ENCODE peak calls at places on chromosome 22, in seven cellular contexts. F, X, K, R, L, Z and J are unnamed samples.

GRCh38 chr22:29375436-29376076 is 12.8 kb downstream of the AP1B1 start:
- DNase-seq in Z (no peak), K (no peak), F (no peak), L (no peak), X (no peak), R (no peak), J (no peak)

GRCh38 chr22:48884786-48885185 is 942.9 kb downstream of the BRD1 start:
- DNase-seq in X (no peak), R (no peak), Z (no peak), F (no peak), K (no peak), L (no peak), J (no peak)

GRCh38 chr22:39488563-39489083 is 13.5 kb upstream of the MIEF1 start:
- DNase-seq in L (no peak), Z (no peak), K (no peak), R (no peak), F (no peak), X (no peak), J (no peak)

GRCh38 chr22:49207008-49207775 is 620.5 kb downstream of the BRD1 start:
- DNase-seq in X (no peak), L (no peak), R (no peak), Z (no peak), K (no peak), F (no peak), J (peak)

GRCh38 chr22:50251472-50252054 is 498 bp upstream of the HDAC10 start:
- DNase-seq in F (no peak), Z (no peak), K (no peak), R (no peak), X (no peak), L (no peak), J (no peak)

GRCh38 chr22:49965291-49966040 is 4.9 kb downstream of the PIM3 start:
- DNase-seq in Z (peak), K (no peak), F (no peak), X (no peak), L (no peak), R (no peak), J (no peak)

GRCh38 chr22:39360674-39361413 is 11.1 kb downstream of the SYNGR1 start:
- DNase-seq in R (peak), K (no peak), L (no peak), Z (no peak), F (peak), X (no peak), J (no peak)

GRCh38 chr22:46663436-46664100 is 43.4 kb downstream of the GRAMD4 start:
- DNase-seq in F (no peak), R (no peak), X (no peak), Z (no peak), K (no peak), L (no peak), J (no peak)

GRCh38 chr22:38228873-38229740 is 27.3 kb downstream of the MAFF start:
- DNase-seq in X (peak), R (peak), L (no peak), Z (no peak), K (no peak), F (no peak), J (no peak)

GRCh38 chr22:25051073-25051472 is 98.6 kb downstream of the KIAA1671 start:
- DNase-seq in Z (no peak), X (no peak), R (no peak), L (no peak), K (peak), F (no peak), J (no peak)
- TF ChIP-seq CTCF in Z (no peak), X (peak), R (peak), L (no peak), K (peak), F (peak), J (peak)

GRCh38 chr22:20495861-20496681 is 476 bp upstream of the KLHL22 start:
- DNase-seq in Z (peak), K (peak), F (no peak), L (peak), R (peak), X (peak), J (peak)

GRCh38 chr22:20503816-20504215 is 3.6 kb upstream of the MED15 start:
- DNase-seq in F (no peak), L (no peak), K (no peak), X (no peak), Z (no peak), R (peak), J (no peak)

GRCh38 chr22:20497426-20497825 is 1.8 kb upstream of the KLHL22 start:
- DNase-seq in X (no peak), L (no peak), K (no peak), F (no peak), R (no peak), Z (no peak), J (no peak)

GRCh38 chr22:20498913-20499312 is 3.3 kb upstream of the KLHL22 start:
- DNase-seq in R (peak), L (no peak), Z (no peak), X (no peak), F (no peak), K (no peak), J (no peak)

DNA sequence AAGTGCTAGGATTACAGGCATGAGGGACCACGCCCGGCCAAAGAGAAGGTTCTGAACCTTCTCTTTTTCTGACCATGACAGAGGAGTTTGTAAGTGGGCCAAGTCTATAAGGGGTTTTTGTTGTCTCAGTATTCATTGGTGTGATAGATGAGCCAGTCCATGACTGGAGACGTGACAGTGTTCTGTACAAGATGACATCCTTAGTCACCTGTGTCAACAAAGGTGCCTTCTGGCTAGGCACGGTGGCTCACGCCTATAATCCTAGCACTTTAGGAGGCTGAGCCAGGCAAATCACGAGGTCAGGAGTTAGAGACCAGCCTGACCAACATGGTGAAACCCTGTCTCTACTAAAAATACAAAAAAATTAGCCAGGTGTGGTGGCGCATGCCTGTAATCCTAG is 4.2 kb upstream of the KLHL22 start:
- DNase-seq in K (no peak), Z (no peak), L (no peak), R (no peak), F (no peak), X (no peak), J (no peak)
- TF ChIP-seq CTCF in K (no peak), Z (no peak), L (no peak), R (no peak), F (no peak), X (no peak), J (no peak)

GRCh38 chr22:45552580-45553332 is 50.1 kb downstream of the FBLN1 start:
- DNase-seq in F (peak), X (peak), K (no peak), R (peak), L (peak), Z (peak), J (no peak)
- TF ChIP-seq CTCF in F (peak), X (peak), K (no peak), R (peak), L (peak), Z (peak), J (peak)

GRCh38 chr22:34111210-34111824 is 191.0 kb upstream of the LARGE1 start:
- DNase-seq in R (peak), Z (peak), K (peak), L (peak), F (no peak), X (no peak), J (no peak)
- TF ChIP-seq CTCF in R (peak), Z (peak), K (peak), L (peak), F (peak), X (peak), J (peak)

GRCh38 chr22:32951081-32951806 is 106.9 kb downstream of the SYN3 start:
- DNase-seq in K (no peak), F (no peak), X (no peak), Z (no peak), L (no peak), R (no peak), J (no peak)
- TF ChIP-seq CTCF in K (no peak), F (no peak), X (peak), Z (peak), L (peak), R (no peak), J (peak)

GRCh38 chr22:43159484-43160178 is 8.3 kb downstream of the TSPO start:
- DNase-seq in F (no peak), L (no peak), X (no peak), K (peak), R (no peak), Z (no peak), J (no peak)
- TF ChIP-seq CTCF in F (peak), L (no peak), X (peak), K (peak), R (peak), Z (no peak), J (peak)

GRCh38 chr22:43053176-43053575 is 36.0 kb downstream of the TTLL1 start:
- DNase-seq in K (no peak), F (no peak), Z (no peak), R (no peak), X (no peak), L (no peak), J (no peak)
- TF ChIP-seq CTCF in K (peak), F (peak), Z (peak), R (no peak), X (peak), L (no peak), J (peak)

GRCh38 chr22:30559889-30560288 is 13.3 kb upstream of the SEC14L6 start:
- DNase-seq in L (no peak), Z (no peak), F (no peak), X (no peak), K (no peak), R (no peak), J (no peak)

GRCh38 chr22:30553971-30554370 is 7.4 kb upstream of the SEC14L6 start:
- DNase-seq in X (no peak), K (no peak), F (no peak), Z (no peak), R (no peak), L (no peak), J (no peak)

GRCh38 chr22:30555282-30556210 is 9.0 kb upstream of the SEC14L6 start:
- DNase-seq in L (no peak), R (no peak), F (no peak), X (no peak), K (no peak), Z (no peak), J (no peak)

GRCh38 chr22:30557243-30557642 is 10.7 kb upstream of the SEC14L6 start:
- DNase-seq in L (no peak), X (no peak), Z (no peak), F (no peak), K (no peak), R (no peak), J (no peak)

GRCh38 chr22:30556388-30556787 is 9.8 kb upstream of the SEC14L6 start:
- DNase-seq in R (no peak), X (no peak), Z (no peak), L (no peak), K (no peak), F (no peak), J (no peak)
- TF ChIP-seq CTCF in R (peak), X (peak), Z (no peak), L (no peak), K (peak), F (peak), J (no peak)